ENCODE peak calls at places on chromosomes 11 and 22, in six cellular contexts. Z is Calu3; N is right lobe of liver; X is IMR-90; W is CD4-positive, alpha-beta T cell; R is osteocyte. A is an unnamed sample.

GRCh38 chr11:71936825-71937224 is 8.0 kb downstream of the RNF121 start:
- DNase-seq in Z (no peak), N (no peak), X (peak; percentile 53), W (no peak), R (no peak), A (no peak)

GRCh38 chr22:47166446-47167016 is 404.1 kb downstream of the TBC1D22A start:
- DNase-seq in Z (no peak), N (peak; percentile 48), X (no peak), W (no peak), R (no peak), A (peak; percentile 10)

GRCh38 chr11:59943996-59944395 is 5.8 kb downstream of the OOSP1 start:
- DNase-seq in Z (no peak), N (no peak), X (no peak), W (no peak), R (no peak), A (no peak)

GRCh38 chr11:94130589-94131362 is 2.1 kb downstream of the PANX1 start:
- DNase-seq in Z (no peak), N (no peak), X (peak; percentile 89), W (no peak), R (peak; percentile 15), A (peak; percentile 60)

GRCh38 chr11:102416974-102417373 is 35.6 kb downstream of the TMEM123 start:
- DNase-seq in Z (no peak), N (no peak), X (no peak), W (no peak), R (no peak), A (no peak)

GRCh38 chr11:3627291-3627690 is 14.5 kb downstream of the ART5 start:
- DNase-seq in Z (no peak), N (no peak), X (peak; percentile 81), W (no peak), R (no peak), A (no peak)

GRCh38 chr11:73249304-73249703 is 22.8 kb upstream of the P2RY6 start:
- DNase-seq in Z (no peak), N (peak; percentile 13), X (peak; percentile 22), W (no peak), R (no peak), A (no peak)

GRCh38 chr11:79342236-79342635 is 98.6 kb downstream of the TENM4 start:
- DNase-seq in Z (no peak), N (no peak), X (no peak), W (no peak), R (no peak), A (no peak)

GRCh38 chr11:39651857-39652461 is 1807.5 kb downstream of the LRRC4C start:
- DNase-seq in Z (no peak), N (no peak), X (no peak), W (no peak), R (peak; percentile 84), A (no peak)

GRCh38 chr11:117145393-117145761 is 1.3 kb downstream of the PAFAH1B2 start:
- DNase-seq in Z (no peak), N (no peak), X (peak; percentile 32), W (no peak), R (no peak), A (no peak)

GRCh38 chr22:48755332-48755949 is 1072.2 kb downstream of the BRD1 start:
- DNase-seq in Z (no peak), N (no peak), X (no peak), W (no peak), R (peak; percentile 84), A (peak; percentile 9)

GRCh38 chr22:20783844-20784723 is 10.2 kb downstream of the SERPIND1 start:
- DNase-seq in Z (peak; percentile 48), N (no peak), X (peak; percentile 74), W (peak; percentile 38), R (no peak), A (no peak)

GRCh38 chr11:118841469-118842222 is 42.0 kb upstream of the CXCR5 start:
- DNase-seq in Z (no peak), N (no peak), X (no peak), W (peak; percentile 19), R (no peak), A (no peak)

DNA sequence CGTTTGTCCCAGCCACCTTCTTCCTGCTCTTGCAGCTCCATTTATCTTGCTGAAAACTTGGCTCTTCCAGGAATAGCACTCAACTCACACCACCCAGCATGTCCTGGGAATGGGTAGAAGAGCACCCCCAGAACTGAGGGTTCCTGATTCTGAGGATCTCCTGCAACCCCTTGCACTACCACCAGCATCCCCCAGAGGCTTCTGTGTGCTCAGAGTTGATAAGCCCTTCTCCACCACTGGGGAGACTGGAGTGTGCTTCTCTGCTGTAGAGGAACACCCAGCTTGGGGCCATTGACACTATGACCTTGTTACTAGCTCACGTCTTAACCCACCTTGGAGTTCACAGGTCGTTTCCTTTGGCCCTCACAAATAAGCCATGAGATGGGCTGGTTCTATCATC is 121.0 kb downstream of the GRIK4 start:
- DNase-seq in Z (no peak), N (no peak), X (no peak), W (no peak), R (no peak), A (no peak)
- TF ChIP-seq CTCF in Z (no peak), N (no peak), X (no peak), W (no peak), R (no peak), A (no peak)

GRCh38 chr11:57116654-57117053 is 65.1 kb upstream of the LRRC55 start:
- DNase-seq in Z (peak; percentile 33), N (no peak), X (peak; percentile 44), W (no peak), R (no peak), A (no peak)
- TF ChIP-seq CTCF in Z (peak; percentile 32), N (peak; percentile 64), X (peak; percentile 54), W (no peak), R (peak; percentile 55), A (no peak)

GRCh38 chr11:113555071-113555739 is 80.0 kb upstream of the DRD2 start:
- DNase-seq in Z (no peak), N (no peak), X (no peak), W (no peak), R (no peak), A (no peak)
- TF ChIP-seq CTCF in Z (no peak), N (no peak), X (no peak), W (no peak), R (no peak), A (no peak)

GRCh38 chr11:6418958-6419611 is at the start of gene APBB1:
- DNase-seq in Z (peak; percentile 61), N (peak; percentile 65), X (peak; percentile 48), W (peak; percentile 75), R (no peak), A (no peak)
- TF ChIP-seq CTCF in Z (no peak), N (peak; percentile 15), X (peak; percentile 12), W (no peak), R (peak; percentile 8), A (no peak)

GRCh38 chr11:121426476-121427454 is 25.3 kb upstream of the SORL1 start:
- DNase-seq in Z (peak; percentile 16), N (peak; percentile 77), X (no peak), W (peak; percentile 45), R (no peak), A (no peak)
- TF ChIP-seq CTCF in Z (no peak), N (peak; percentile 22), X (no peak), W (no peak), R (no peak), A (no peak)

GRCh38 chr11:76445122-76446084 is 585 bp downstream of the EMSY start:
- DNase-seq in Z (peak; percentile 70), N (peak; percentile 80), X (peak; percentile 90), W (peak; percentile 23), R (peak; percentile 89), A (peak; percentile 67)
- TF ChIP-seq CTCF in Z (no peak), N (no peak), X (peak; percentile 34), W (no peak), R (no peak), A (no peak)

A was measured in omental fat pad.